ENCODE peak calls at places on chromosomes 11 and 22, in seven cellular contexts. G is uterus; Q is fibroblast of lung; S is cardiac muscle cell; P is astrocyte; H is CD4-positive, CD25-positive, alpha-beta regulatory T cell; L is GM23248. M is an unnamed sample.

GRCh38 chr11:98701541-98701940 is 319.2 kb upstream of the CNTN5 start:
- DNase-seq in P (no peak), L (no peak), S (peak), Q (no peak), H (no peak), G (no peak), M (no peak)

GRCh38 chr11:64455436-64456261 is 96.7 kb downstream of the RPS6KA4 start:
- DNase-seq in Q (no peak), P (no peak), S (no peak), G (no peak), H (no peak), L (no peak), M (peak)

GRCh38 chr11:86149813-86150212 is 80.9 kb upstream of the PICALM start:
- DNase-seq in S (no peak), G (no peak), P (no peak), L (no peak), Q (peak), H (no peak), M (no peak)

GRCh38 chr11:44950625-44951472 is at the start of gene TP53I11:
- DNase-seq in Q (peak), P (peak), S (peak), G (peak), L (peak), H (peak), M (peak)

GRCh38 chr22:44154431-44154942 is 26.2 kb upstream of the PARVG start:
- DNase-seq in P (peak), S (peak), G (no peak), L (no peak), H (no peak), Q (peak), M (no peak)

GRCh38 chr22:49156662-49157285 is 670.9 kb downstream of the BRD1 start:
- DNase-seq in L (no peak), H (no peak), P (no peak), S (no peak), Q (no peak), G (no peak), M (peak)

GRCh38 chr11:7278314-7278917 is 26.7 kb downstream of the SYT9 start:
- DNase-seq in Q (peak), G (no peak), H (no peak), P (no peak), L (peak), S (peak), M (no peak)

GRCh38 chr22:32904044-32904443 is 102.5 kb downstream of the TIMP3 start:
- DNase-seq in Q (peak), L (peak), G (peak), S (peak), H (no peak), P (peak), M (no peak)

GRCh38 chr11:8566613-8567210 is 27.3 kb downstream of the STK33 start:
- DNase-seq in P (peak), S (peak), Q (peak), H (no peak), G (no peak), L (peak), M (no peak)

GRCh38 chr22:22099833-22100812 is 117.5 kb upstream of the TOP3B start:
- DNase-seq in L (peak), G (no peak), Q (no peak), P (no peak), H (no peak), S (peak), M (no peak)

GRCh38 chr11:44709281-44709562 is 17.5 kb upstream of the TSPAN18 start:
- DNase-seq in Q (no peak), H (no peak), G (no peak), L (no peak), S (peak), P (peak), M (peak)

GRCh38 chr11:92557848-92558247 is 333.2 kb downstream of the FAT3 start:
- DNase-seq in G (no peak), Q (no peak), L (no peak), H (no peak), S (no peak), P (no peak), M (no peak)

GRCh38 chr11:31340903-31341572 is 28.5 kb downstream of the DCDC1 start:
- DNase-seq in H (no peak), L (peak), P (peak), Q (peak), S (peak), G (no peak), M (no peak)

GRCh38 chr11:72814831-72815618 is 814 bp downstream of the ATG16L2 start:
- DNase-seq in G (no peak), L (peak), S (peak), P (peak), Q (peak), H (no peak), M (peak)

GRCh38 chr22:36136475-36136874 is 24.1 kb downstream of the APOL3 start:
- DNase-seq in G (no peak), P (no peak), S (peak), L (peak), Q (peak), H (no peak), M (no peak)

DNA sequence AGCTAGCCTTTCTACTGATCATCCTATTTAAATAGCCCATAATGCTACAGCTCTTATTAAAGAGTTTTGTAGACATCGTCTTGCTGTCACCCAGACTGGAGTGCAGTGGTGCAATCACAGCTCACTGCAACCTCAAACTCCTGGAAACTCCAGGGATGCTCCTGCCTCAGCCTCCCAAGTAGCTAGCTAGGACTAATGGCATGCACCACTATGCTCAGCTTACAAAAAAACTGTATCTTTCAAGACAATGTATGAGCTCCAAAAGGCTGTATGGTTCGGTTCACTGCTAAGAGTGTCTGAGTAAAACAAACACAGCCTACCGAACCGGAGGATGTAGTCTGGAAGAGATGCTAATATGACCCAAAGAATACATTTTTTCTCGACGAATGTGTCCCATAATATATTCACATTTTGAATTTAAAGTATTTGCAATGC is 2.6 kb downstream of the TAF1D start:
- DNase-seq in L (no peak), Q (no peak), H (no peak), P (peak), S (peak), G (no peak), M (no peak)
- H3K4me3 ChIP-seq in L (peak), Q (peak), H (peak), P (peak), S (no peak), G (no peak), M (peak)

GRCh38 chr22:46537221-46537945 is at the start of gene CELSR1:
- DNase-seq in Q (no peak), H (no peak), P (peak), S (peak), G (no peak), L (peak), M (no peak)
- H3K4me3 ChIP-seq in Q (peak), H (no peak), P (peak), S (peak), G (peak), L (peak), M (peak)

DNA sequence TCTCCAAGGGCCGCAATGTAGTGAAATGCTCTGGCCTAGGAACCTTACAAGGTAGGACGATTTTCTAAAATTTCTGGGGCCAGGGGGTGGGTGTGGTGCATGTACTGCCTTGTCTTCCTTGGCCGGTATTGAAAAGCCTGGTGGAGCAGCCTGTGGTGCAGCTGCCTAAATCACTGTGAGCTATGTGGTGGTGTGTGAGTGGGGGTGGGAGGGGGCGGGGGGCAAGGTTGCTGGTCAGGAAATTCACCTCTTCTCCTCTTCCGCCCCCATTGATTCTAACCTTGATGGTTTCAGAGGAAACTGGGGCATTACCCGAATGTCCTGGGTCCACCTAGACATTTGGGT is 137.2 kb downstream of the DBX1 start:
- DNase-seq in P (no peak), Q (no peak), L (no peak), S (no peak), G (no peak), H (no peak), M (no peak)
- H3K4me3 ChIP-seq in P (peak), Q (no peak), L (no peak), S (peak), G (no peak), H (no peak), M (no peak)

GRCh38 chr11:66264893-66265292 is 3.5 kb upstream of the RAB1B start:
- DNase-seq in S (no peak), G (no peak), L (peak), H (no peak), P (no peak), Q (no peak), M (peak)

GRCh38 chr11:66267379-66268209 is 845 bp upstream of the RAB1B start:
- DNase-seq in L (peak), H (peak), Q (peak), G (peak), P (peak), S (peak), M (peak)

GRCh38 chr11:66265531-66266377 is 2.7 kb upstream of the RAB1B start:
- DNase-seq in S (no peak), L (no peak), Q (no peak), G (no peak), H (no peak), P (no peak), M (peak)

GRCh38 chr11:66267039-66267378 is 1.4 kb upstream of the RAB1B start:
- DNase-seq in H (no peak), S (no peak), P (no peak), L (no peak), G (no peak), Q (no peak), M (no peak)

DNA sequence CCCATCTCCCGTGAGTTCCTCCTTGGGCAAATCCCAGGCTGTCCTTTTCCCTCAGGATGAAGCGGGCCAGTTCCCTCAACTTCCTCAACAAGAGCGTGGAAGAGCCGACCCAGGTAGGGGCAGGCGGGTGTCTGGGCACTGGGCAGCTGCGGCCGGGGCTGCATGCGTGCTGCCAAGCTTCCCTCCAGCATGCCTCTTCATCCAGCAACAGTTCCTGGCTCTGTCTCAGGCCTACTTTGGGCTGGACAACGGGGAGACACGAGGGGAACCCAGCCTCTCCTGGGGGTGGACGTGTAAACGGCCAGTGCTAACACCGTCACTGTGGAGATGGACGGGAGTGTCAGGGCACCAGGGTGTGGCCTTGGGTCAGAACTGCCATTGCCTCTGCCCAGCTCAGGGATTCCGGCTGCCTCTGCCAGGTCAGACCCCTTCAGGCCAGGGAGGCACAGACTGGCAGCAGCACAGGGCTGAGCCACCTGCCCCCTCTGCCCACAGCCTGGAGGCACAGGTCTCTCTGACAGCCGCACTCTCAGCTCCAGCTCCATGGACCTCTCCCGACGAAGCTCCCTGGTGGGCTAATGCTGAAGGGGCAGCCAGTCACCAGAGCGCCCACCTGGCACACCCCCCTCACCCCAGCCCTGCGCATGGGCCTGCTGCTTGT is 1.9 kb upstream of the RAB1B start:
- DNase-seq in P (no peak), Q (no peak), H (no peak), S (no peak), L (no peak), G (no peak), M (peak)
- H3K4me3 ChIP-seq in P (no peak), Q (peak), H (no peak), S (no peak), L (peak), G (peak), M (no peak)

DNA sequence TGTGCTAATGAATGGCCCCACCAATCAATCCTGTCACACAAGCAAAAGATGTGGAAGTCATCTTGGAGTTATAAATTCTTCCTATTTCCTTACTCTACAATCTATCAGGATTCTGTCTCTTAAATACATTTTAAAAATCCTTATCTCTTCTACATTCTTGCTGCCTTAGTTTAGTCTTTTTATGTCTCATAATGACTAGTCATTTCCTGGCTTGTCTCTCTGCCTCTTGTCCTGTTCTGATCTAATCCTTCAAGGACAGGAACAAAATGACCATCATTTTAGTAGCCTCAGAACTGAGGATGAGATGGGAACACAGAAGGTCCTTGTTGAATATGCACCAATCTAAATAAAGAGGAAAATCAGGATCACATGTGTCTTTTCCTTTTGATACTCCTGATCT is 56.6 kb upstream of the LIN7C start:
- DNase-seq in S (peak), G (no peak), L (peak), H (no peak), Q (peak), P (peak), M (no peak)
- H3K4me3 ChIP-seq in S (no peak), G (no peak), L (no peak), H (no peak), Q (no peak), P (no peak), M (no peak)

GRCh38 chr11:27471067-27471587 is 1.5 kb downstream of the LGR4 start:
- DNase-seq in S (no peak), Q (no peak), G (no peak), L (peak), H (no peak), P (no peak), M (no peak)

GRCh38 chr11:27472398-27473016 is at the start of gene LGR4:
- DNase-seq in Q (peak), G (peak), H (peak), S (peak), P (peak), L (peak), M (peak)

GRCh38 chr11:27471588-27472397 is 797 bp downstream of the LGR4 start:
- DNase-seq in P (no peak), H (peak), S (peak), G (peak), Q (no peak), L (peak), M (peak)

GRCh38 chr11:27475622-27476021 is 3.0 kb upstream of the LGR4 start:
- DNase-seq in P (no peak), H (no peak), Q (no peak), G (no peak), S (no peak), L (no peak), M (no peak)

GRCh38 chr11:27473017-27473406 is 422 bp upstream of the LGR4 start:
- DNase-seq in P (no peak), L (peak), Q (no peak), H (no peak), G (no peak), S (no peak), M (no peak)
- H3K4me3 ChIP-seq in P (peak), L (peak), Q (peak), H (no peak), G (peak), S (peak), M (no peak)

GRCh38 chr11:134683860-134684259 is 271.8 kb upstream of the B3GAT1 start:
- DNase-seq in S (no peak), Q (no peak), P (no peak), H (no peak), L (no peak), G (no peak), M (peak)
- H3K4me3 ChIP-seq in S (no peak), Q (no peak), P (no peak), H (no peak), L (no peak), G (no peak), M (no peak)

DNA sequence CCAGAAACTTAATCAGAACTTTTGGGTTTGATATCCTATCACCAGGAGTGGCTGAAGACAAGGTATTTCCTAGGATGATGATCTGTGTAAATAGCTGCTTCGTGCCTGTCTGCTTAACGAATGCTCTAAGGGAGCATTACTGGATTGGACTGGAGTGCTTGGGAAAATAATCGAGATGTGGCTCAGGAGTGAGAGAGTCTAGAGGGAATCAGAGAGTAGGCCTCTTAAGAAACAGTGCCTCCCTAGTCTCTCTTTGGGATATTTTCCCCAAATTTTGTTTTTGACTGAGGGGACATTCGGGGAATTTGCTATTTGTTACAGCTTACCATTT is 2.5 kb downstream of the MAML2 start:
- DNase-seq in H (no peak), G (no peak), L (peak), Q (peak), S (peak), P (no peak), M (no peak)
- H3K4me3 ChIP-seq in H (peak), G (no peak), L (peak), Q (peak), S (no peak), P (peak), M (peak)